ENCODE peak calls at places on chromosomes 4 and X, in six cellular contexts. R is astrocyte of the spinal cord; K is glutamatergic neuron; A is Calu3; W is upper lobe of right lung; D is CD4-positive, alpha-beta T cell. J is an unnamed sample.

GRCh38 chrX:97189668-97190067 is 306.0 kb downstream of the RPA4 start:
- DNase-seq in R (no peak), K (no peak), A (no peak), W (no peak), D (no peak), J (no peak)

GRCh38 chrX:121084903-121085611 is 37.6 kb downstream of the GLUD2 start:
- DNase-seq in R (no peak), K (no peak), A (no peak), W (no peak), D (no peak), J (no peak)

GRCh38 chr4:30719363-30720020 is 677 bp upstream of the PCDH7 start:
- DNase-seq in R (peak), K (peak), A (peak), W (no peak), D (no peak), J (peak)

GRCh38 chr4:177385576-177386320 is 56.5 kb downstream of the AGA start:
- DNase-seq in R (no peak), K (no peak), A (no peak), W (no peak), D (no peak), J (no peak)

GRCh38 chrX:64204252-64204651 is 1.3 kb downstream of the AMER1 start:
- DNase-seq in R (peak), K (peak), A (no peak), W (peak), D (no peak), J (peak)

GRCh38 chrX:54808109-54808604 is 612 bp downstream of the MAGED2 start:
- DNase-seq in R (no peak), K (peak), A (peak), W (peak), D (no peak), J (peak)

GRCh38 chr4:14169460-14169859 is 541.9 kb upstream of the BOD1L1 start:
- DNase-seq in R (peak), K (no peak), A (no peak), W (no peak), D (no peak), J (no peak)

GRCh38 chr4:175560628-175561027 is 251.4 kb downstream of the GPM6A start:
- DNase-seq in R (peak), K (no peak), A (no peak), W (no peak), D (no peak), J (no peak)

GRCh38 chr4:158193171-158193749 is 17.0 kb upstream of the TMEM144 start:
- DNase-seq in R (peak), K (no peak), A (no peak), W (no peak), D (no peak), J (no peak)

GRCh38 chrX:131987252-131987651 is 35.9 kb upstream of the STK26 start:
- DNase-seq in R (no peak), K (no peak), A (no peak), W (no peak), D (no peak), J (no peak)

GRCh38 chr4:153464068-153464467 is 2.1 kb upstream of the TMEM131L start:
- DNase-seq in R (peak), K (no peak), A (no peak), W (no peak), D (no peak), J (no peak)

GRCh38 chr4:124121511-124121934 is 591.0 kb downstream of the ANKRD50 start:
- DNase-seq in R (peak), K (no peak), A (peak), W (no peak), D (no peak), J (no peak)

GRCh38 chr4:163762756-163763155 is 268.3 kb downstream of the TMA16 start:
- DNase-seq in R (no peak), K (no peak), A (no peak), W (no peak), D (no peak), J (no peak)

GRCh38 chrX:46547857-46548256 is 2.6 kb upstream of the ZNF674 start:
- DNase-seq in R (peak), K (no peak), A (peak), W (no peak), D (no peak), J (no peak)

GRCh38 chr4:3328814-3329663 is 36.2 kb downstream of the RGS12 start:
- DNase-seq in R (no peak), K (no peak), A (no peak), W (peak), D (no peak), J (no peak)

GRCh38 chr4:48681856-48682255 is 98.2 kb downstream of the FRYL start:
- DNase-seq in R (peak), K (no peak), A (peak), W (no peak), D (no peak), J (no peak)

GRCh38 chr4:6105311-6105911 is 87.2 kb upstream of the C4orf50 start:
- DNase-seq in R (no peak), K (no peak), A (no peak), W (no peak), D (no peak), J (no peak)

GRCh38 chrX:9635368-9635767 is 130.3 kb downstream of the GPR143 start:
- DNase-seq in R (no peak), K (no peak), A (no peak), W (no peak), D (no peak), J (no peak)

GRCh38 chr4:155353923-155354540 is 22.7 kb downstream of the MAP9 start:
- DNase-seq in R (peak), K (peak), A (peak), W (peak), D (peak), J (peak)

GRCh38 chr4:6474053-6474568 is 1.7 kb upstream of the PPP2R2C start:
- DNase-seq in R (no peak), K (peak), A (peak), W (no peak), D (no peak), J (no peak)

GRCh38 chr4:180028682-180029081 is 2214.5 kb upstream of the TENM3 start:
- DNase-seq in R (peak), K (peak), A (peak), W (no peak), D (no peak), J (peak)

GRCh38 chr4:52036875-52037274 is 1.2 kb downstream of the SGCB start:
- DNase-seq in R (peak), K (no peak), A (no peak), W (no peak), D (no peak), J (no peak)

GRCh38 chrX:103615781-103616180 is 8.0 kb downstream of the TCEAL3 start:
- DNase-seq in R (peak), K (no peak), A (no peak), W (no peak), D (no peak), J (no peak)

GRCh38 chr4:41396214-41396613 is 139.5 kb downstream of the UCHL1 start:
- DNase-seq in R (no peak), K (no peak), A (no peak), W (no peak), D (no peak), J (no peak)

GRCh38 chr4:23614284-23614892 is 275.5 kb downstream of the PPARGC1A start:
- DNase-seq in R (peak), K (no peak), A (peak), W (no peak), D (no peak), J (no peak)

GRCh38 chrX:7144126-7144525 is 3.4 kb upstream of the STS start:
- DNase-seq in R (no peak), K (no peak), A (no peak), W (no peak), D (no peak), J (no peak)

GRCh38 chr4:7649741-7650531 is 215.2 kb upstream of the PSAPL1 start:
- DNase-seq in R (peak), K (no peak), A (no peak), W (peak), D (no peak), J (no peak)
- TF ChIP-seq CTCF in R (no peak), K (no peak), A (no peak), W (no peak), D (no peak), J (no peak)

GRCh38 chrX:155179343-155179997 is 36.8 kb upstream of the VBP1 start:
- DNase-seq in R (no peak), K (no peak), A (no peak), W (no peak), D (no peak), J (no peak)
- TF ChIP-seq CTCF in R (no peak), K (no peak), A (no peak), W (no peak), D (no peak), J (no peak)

GRCh38 chr4:74056114-74056857 is 17.8 kb upstream of the CXCL3 start:
- DNase-seq in R (peak), K (no peak), A (no peak), W (no peak), D (no peak), J (no peak)
- TF ChIP-seq CTCF in R (peak), K (no peak), A (no peak), W (no peak), D (no peak), J (no peak)

GRCh38 chr4:63556332-63556731 is 852.9 kb downstream of the TECRL start:
- DNase-seq in R (no peak), K (no peak), A (no peak), W (no peak), D (no peak), J (no peak)
- TF ChIP-seq CTCF in R (no peak), K (no peak), A (no peak), W (no peak), D (no peak), J (no peak)

GRCh38 chrX:38304010-38304409 is 23.3 kb downstream of the RPGR start:
- DNase-seq in R (peak), K (no peak), A (no peak), W (no peak), D (no peak), J (no peak)
- TF ChIP-seq CTCF in R (peak), K (no peak), A (peak), W (peak), D (no peak), J (peak)

GRCh38 chrX:29687687-29688086 is 527.7 kb upstream of the MAGEB2 start:
- DNase-seq in R (peak), K (no peak), A (no peak), W (no peak), D (no peak), J (no peak)
- TF ChIP-seq CTCF in R (peak), K (no peak), A (no peak), W (no peak), D (no peak), J (no peak)

DNA sequence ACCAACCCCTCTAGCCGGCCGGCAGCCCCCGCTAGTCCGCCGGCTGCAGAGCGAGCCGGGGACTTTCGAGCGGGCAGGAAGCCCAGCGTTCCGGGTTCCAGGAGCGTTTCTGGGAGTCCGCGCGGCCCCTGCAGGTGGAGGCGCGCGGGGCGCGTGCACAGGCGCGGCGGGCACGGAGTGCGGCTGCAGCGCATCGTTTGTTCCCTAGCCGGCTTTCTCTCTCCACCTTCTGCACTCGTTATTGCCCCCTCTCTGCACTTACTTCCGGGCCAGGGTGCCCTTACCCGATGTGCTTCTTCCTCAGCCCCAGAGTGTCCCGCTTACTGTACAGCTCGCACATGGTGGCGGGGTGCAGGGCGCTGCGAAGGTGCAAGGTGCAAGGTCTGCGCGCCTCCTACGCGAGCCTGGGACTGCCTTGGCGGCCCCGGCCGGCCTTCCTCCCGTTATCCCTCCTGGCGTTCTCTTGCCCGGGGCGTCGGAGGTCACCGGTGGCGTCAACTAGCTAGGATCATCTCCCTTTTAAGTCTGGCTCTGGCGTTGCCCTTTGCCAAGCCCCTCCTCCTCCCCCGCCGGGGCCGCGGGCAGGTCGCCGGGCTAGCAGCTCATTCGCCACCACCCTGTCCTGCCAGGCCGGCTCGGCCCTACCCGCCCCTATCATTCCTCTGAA is at the start of gene ETNPPL:
- DNase-seq in R (no peak), K (peak), A (peak), W (peak), D (peak), J (peak)
- TF ChIP-seq CTCF in R (peak), K (no peak), A (no peak), W (no peak), D (no peak), J (peak)

GRCh38 chr4:173288296-173288695 is 45.9 kb downstream of the HMGB2 start:
- DNase-seq in R (peak), K (peak), A (peak), W (no peak), D (peak), J (peak)
- TF ChIP-seq CTCF in R (peak), K (peak), A (no peak), W (peak), D (peak), J (peak)

DNA sequence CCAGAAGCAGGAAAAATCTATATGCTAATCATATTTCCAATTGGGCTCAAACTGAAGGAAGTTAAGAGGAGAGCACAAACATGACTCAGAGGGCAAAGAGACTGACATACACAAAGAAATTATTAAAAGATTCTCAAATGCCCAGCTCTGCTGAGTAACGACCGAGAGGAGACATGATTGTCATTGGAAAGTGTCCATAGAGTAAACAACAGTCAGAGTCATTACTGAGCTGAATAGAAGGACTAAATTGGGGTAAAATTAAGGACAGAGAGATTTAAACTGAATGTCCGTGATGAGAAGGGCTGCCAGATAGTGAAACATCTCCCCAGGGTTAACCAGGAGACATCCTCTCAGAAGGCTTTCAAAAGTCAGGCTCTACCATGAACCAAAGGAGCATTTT is 111.2 kb upstream of the GALNT7 start:
- DNase-seq in R (no peak), K (no peak), A (no peak), W (no peak), D (no peak), J (no peak)
- TF ChIP-seq CTCF in R (no peak), K (no peak), A (no peak), W (no peak), D (no peak), J (no peak)

DNA sequence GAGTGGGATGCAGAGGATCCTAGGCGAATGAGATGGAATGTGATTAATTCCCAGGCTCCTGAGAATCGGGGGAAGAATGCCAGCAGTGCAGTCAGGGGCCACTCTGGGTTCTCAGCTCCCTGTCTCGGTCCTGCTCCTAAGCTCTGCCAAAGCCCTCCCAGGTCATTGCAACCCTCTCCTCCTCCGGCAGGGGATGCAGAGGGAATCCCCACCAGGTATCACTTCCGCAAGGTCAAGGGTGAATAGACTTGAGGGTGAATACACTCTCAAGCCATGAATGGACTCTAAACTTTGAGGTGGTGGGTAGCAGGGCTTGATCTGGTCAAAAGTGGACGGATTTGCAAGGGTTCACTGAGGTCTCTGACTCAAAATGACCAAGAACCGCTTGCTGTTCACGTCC is 139.3 kb upstream of the MXRA5 start:
- DNase-seq in R (no peak), K (no peak), A (no peak), W (no peak), D (no peak), J (no peak)
- TF ChIP-seq CTCF in R (no peak), K (no peak), A (no peak), W (no peak), D (no peak), J (no peak)